ENCODE peak calls at places on chromosomes 1 and 21, in seven cellular contexts. N is activated CD8-positive, alpha-beta memory T cell treated with anti-CD3 and anti-CD28 coated beads, Interleukin-2, amount 50 U/mL, for 48 hours; J is occipital lobe; D is ELR; Y is NCI-H524; Q is heart right ventricle; A is endothelial cell. V is an unnamed sample.

GRCh38 chr1:51423098-51423821 is 92.9 kb upstream of the TTC39A start:
- DNase-seq in N (no peak), D (no peak), Q (peak), J (no peak), Y (no peak), A (no peak), V (peak)

GRCh38 chr1:157369808-157370521 is 182.3 kb downstream of the FCRL5 start:
- DNase-seq in Q (peak), D (peak), N (no peak), Y (peak), J (peak), A (peak), V (peak)

GRCh38 chr1:210384625-210385024 is 55.9 kb downstream of the HHAT start:
- DNase-seq in D (peak), A (no peak), J (no peak), Q (no peak), N (no peak), Y (no peak), V (no peak)

GRCh38 chr1:25833158-25833557 is 13.4 kb downstream of the MTFR1L start:
- DNase-seq in A (no peak), Y (no peak), J (no peak), D (no peak), Q (no peak), N (no peak), V (no peak)

GRCh38 chr1:155297431-155297830 is 3.8 kb downstream of the PKLR start:
- DNase-seq in D (no peak), Q (no peak), Y (no peak), J (no peak), N (no peak), A (no peak), V (no peak)

GRCh38 chr1:8992936-8993687 is 33.1 kb downstream of the SLC2A7 start:
- DNase-seq in J (no peak), A (no peak), Y (no peak), N (no peak), Q (no peak), D (no peak), V (no peak)

GRCh38 chr1:206021796-206022365 is 1.8 kb downstream of the CTSE start:
- DNase-seq in N (no peak), Q (no peak), A (no peak), D (peak), Y (no peak), J (no peak), V (no peak)

GRCh38 chr1:99849413-99849743 is 783 bp upstream of the AGL start:
- DNase-seq in Q (peak), J (no peak), A (no peak), N (peak), D (peak), Y (peak), V (no peak)

GRCh38 chr21:44650973-44651675 is 3.3 kb downstream of the KRTAP12-4 start:
- DNase-seq in Y (no peak), J (no peak), D (no peak), N (no peak), A (no peak), Q (no peak), V (no peak)

V was measured in iPS-NIHi11.